ENCODE peak calls at places on chromosomes 6 and 20, in nine cellular contexts. R is lower lobe of right lung, Q is right lobe of liver, Z is GM23338, G is mucosa of descending colon, P is left lung, L is RWPE2, V is thoracic aorta, K is psoas muscle. I is an unnamed sample.

GRCh38 chr6:149628865-149629544 is 19.5 kb downstream of the KATNA1 start:
- ATAC-seq in R (peak; percentile 40), Q (no peak), Z (no peak), G (no peak), P (no peak), L (no peak), V (no peak), K (no peak), I (no peak)

GRCh38 chr20:38137441-38138037 is 27.5 kb downstream of the TGM2 start:
- ATAC-seq in R (no peak), Q (no peak), Z (no peak), G (no peak), P (no peak), L (no peak), V (no peak), K (no peak), I (no peak)

GRCh38 chr20:34639755-34640222 is 37.1 kb downstream of the PIGU start:
- ATAC-seq in R (no peak), Q (no peak), Z (no peak), G (peak; percentile 95), P (no peak), L (no peak), V (no peak), K (peak; percentile 27), I (no peak)

GRCh38 chr20:51563141-51563596 is 20.6 kb upstream of the NFATC2 start:
- ATAC-seq in R (no peak), Q (peak; percentile 10), Z (no peak), G (peak; percentile 3), P (no peak), L (no peak), V (no peak), K (peak; percentile 6), I (no peak)

GRCh38 chr6:143279385-143279784 is 171.1 kb downstream of the ADAT2 start:
- ATAC-seq in R (peak; percentile 35), Q (peak; percentile 78), Z (peak; percentile 91), G (peak; percentile 48), P (peak; percentile 38), L (peak; percentile 27), V (no peak), K (peak; percentile 71), I (no peak)

GRCh38 chr6:146027586-146028249 is 1.1 kb upstream of the GRM1 start:
- ATAC-seq in R (peak; percentile 16), Q (no peak), Z (peak; percentile 67), G (no peak), P (no peak), L (peak; percentile 42), V (no peak), K (no peak), I (no peak)

GRCh38 chr6:82458705-82459104 is 95.1 kb downstream of the TPBG start:
- ATAC-seq in R (no peak), Q (no peak), Z (no peak), G (no peak), P (no peak), L (no peak), V (no peak), K (no peak), I (no peak)

GRCh38 chr6:1904494-1904854 is 294.8 kb downstream of the FOXC1 start:
- ATAC-seq in R (no peak), Q (peak; percentile 55), Z (peak; percentile 41), G (no peak), P (no peak), L (no peak), V (no peak), K (no peak), I (no peak)

GRCh38 chr6:165222315-165223025 is 86.9 kb downstream of the C6orf118 start:
- ATAC-seq in R (no peak), Q (no peak), Z (no peak), G (no peak), P (no peak), L (no peak), V (no peak), K (no peak), I (no peak)

GRCh38 chr6:97586344-97586743 is 303.3 kb upstream of the MMS22L start:
- ATAC-seq in R (no peak), Q (no peak), Z (peak; percentile 92), G (no peak), P (no peak), L (peak; percentile 35), V (no peak), K (peak; percentile 72), I (no peak)

GRCh38 chr6:11218077-11218392 is 14.4 kb downstream of the NEDD9 start:
- ATAC-seq in R (no peak), Q (no peak), Z (no peak), G (no peak), P (no peak), L (no peak), V (no peak), K (no peak), I (no peak)

GRCh38 chr6:152635949-152636674 is 1.1 kb downstream of the SYNE1 start:
- ATAC-seq in R (peak; percentile 71), Q (peak; percentile 49), Z (peak; percentile 64), G (peak; percentile 27), P (peak; percentile 74), L (peak; percentile 8), V (no peak), K (peak; percentile 68), I (peak; percentile 69)

GRCh38 chr20:3563113-3563512 is 92.3 kb downstream of the ATRN start:
- ATAC-seq in R (no peak), Q (no peak), Z (no peak), G (no peak), P (peak; percentile 35), L (no peak), V (no peak), K (no peak), I (no peak)

GRCh38 chr6:20464041-20464440 is 62.4 kb downstream of the E2F3 start:
- ATAC-seq in R (no peak), Q (no peak), Z (no peak), G (no peak), P (no peak), L (no peak), V (no peak), K (no peak), I (no peak)

GRCh38 chr6:52381249-52381648 is 19.3 kb downstream of the PAQR8 start:
- ATAC-seq in R (no peak), Q (no peak), Z (no peak), G (no peak), P (no peak), L (no peak), V (no peak), K (no peak), I (no peak)

GRCh38 chr6:4776493-4776966 is 326 bp downstream of the CDYL start:
- ATAC-seq in R (no peak), Q (peak; percentile 43), Z (no peak), G (no peak), P (no peak), L (peak; percentile 40), V (no peak), K (peak; percentile 59), I (peak; percentile 50)

GRCh38 chr20:20536240-20536933 is 168.5 kb downstream of the INSM1 start:
- ATAC-seq in R (no peak), Q (no peak), Z (no peak), G (peak; percentile 72), P (no peak), L (no peak), V (no peak), K (no peak), I (no peak)

GRCh38 chr6:118787746-118788419 is 106.1 kb upstream of the ASF1A start:
- ATAC-seq in R (peak; percentile 69), Q (peak; percentile 33), Z (no peak), G (peak; percentile 52), P (peak; percentile 65), L (no peak), V (no peak), K (peak; percentile 51), I (peak; percentile 45)

GRCh38 chr6:79137671-79138070 is 59.6 kb upstream of the PHIP start:
- ATAC-seq in R (no peak), Q (no peak), Z (no peak), G (no peak), P (no peak), L (no peak), V (no peak), K (no peak), I (no peak)

GRCh38 chr6:79135973-79136470 is 58.0 kb upstream of the PHIP start:
- ATAC-seq in R (no peak), Q (no peak), Z (no peak), G (no peak), P (no peak), L (no peak), V (no peak), K (no peak), I (no peak)

GRCh38 chr6:79134699-79135474 is 56.8 kb upstream of the PHIP start:
- ATAC-seq in R (no peak), Q (no peak), Z (no peak), G (no peak), P (no peak), L (no peak), V (no peak), K (no peak), I (no peak)

GRCh38 chr6:79133173-79133572 is 55.1 kb upstream of the PHIP start:
- ATAC-seq in R (no peak), Q (no peak), Z (no peak), G (no peak), P (no peak), L (no peak), V (no peak), K (no peak), I (no peak)

GRCh38 chr6:79138146-79138545 is 60.1 kb upstream of the PHIP start:
- ATAC-seq in R (no peak), Q (no peak), Z (no peak), G (no peak), P (no peak), L (no peak), V (no peak), K (no peak), I (no peak)
- H3K4me1 ChIP-seq in R (no peaks in the 10 kb centered on the region), Q (no peaks in the 10 kb centered on the region), Z (peaks cover under 1% of the 10 kb centered on the region), G (no peaks in the 10 kb centered on the region), P (no peaks in the 10 kb centered on the region), L (peaks cover 3% of the 10 kb centered on the region), V (no peaks in the 10 kb centered on the region), K (no peaks in the 10 kb centered on the region), I (no peaks in the 10 kb centered on the region)

DNA sequence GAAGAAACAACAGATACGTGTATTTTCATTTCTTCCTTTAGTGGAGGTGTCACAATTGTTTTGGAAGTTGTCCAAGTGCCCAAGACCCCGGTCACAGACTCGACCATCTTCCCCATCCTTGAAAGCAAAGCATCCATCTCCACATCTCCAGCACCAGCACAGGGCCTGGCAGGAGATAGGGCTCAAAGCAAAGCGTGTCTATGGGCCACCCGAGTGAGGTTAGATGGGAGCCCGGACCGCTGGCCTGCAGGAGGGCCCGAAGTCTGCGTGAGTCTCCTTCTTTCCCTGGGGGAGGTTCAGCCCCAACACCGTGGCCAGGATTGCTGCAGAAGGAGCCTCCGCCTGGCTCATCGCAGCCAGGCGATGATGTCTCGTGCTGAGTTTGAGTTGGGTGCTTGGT is 83.5 kb upstream of the SULF2 start:
- ATAC-seq in R (no peak), Q (no peak), Z (no peak), G (no peak), P (no peak), L (no peak), V (no peak), K (no peak), I (no peak)
- TF ChIP-seq CTCF in R (no peak), Q (no peak), Z (no peak), G (no peak), P (no peak), L (no peak), V (no peak), K (no peak), I (no peak)

GRCh38 chr20:49979030-49979832 is 3.5 kb upstream of the SNAI1 start:
- ATAC-seq in R (peak; percentile 69), Q (peak; percentile 71), Z (peak; percentile 60), G (peak; percentile 57), P (peak; percentile 74), L (peak; percentile 39), V (no peak), K (peak; percentile 72), I (peak; percentile 58)
- H3K4me3 ChIP-seq in R (peak overlapping the region; percentile 34), Q (peak overlapping the region; percentile 24), Z (peak overlapping the region; percentile 55), G (no peak overlapping the region), P (peak overlapping the region; percentile 6), L (no peak overlapping the region), V (peak overlapping the region; percentile 64), K (peak overlapping the region; percentile 59), I (no peak overlapping the region)

GRCh38 chr6:137706065-137706422 is 161.0 kb upstream of the TNFAIP3 start:
- ATAC-seq in R (no peak), Q (no peak), Z (no peak), G (no peak), P (no peak), L (no peak), V (no peak), K (no peak), I (no peak)
- H3K4me1 ChIP-seq in R (peaks cover 13% of the 10 kb centered on the region), Q (no peaks in the 10 kb centered on the region), Z (no peaks in the 10 kb centered on the region), G (no peaks in the 10 kb centered on the region), P (peaks cover 59% of the 10 kb centered on the region), L (peaks cover 13% of the 10 kb centered on the region), V (no peaks in the 10 kb centered on the region), K (peaks cover 24% of the 10 kb centered on the region), I (peaks cover 7% of the 10 kb centered on the region)

I was measured in gastroesophageal sphincter.